ENCODE peak calls at places on chromosomes 13 and 19, in seven cellular contexts. Y is H1, M is H9, V is IMR-90, I is mesenchymal stem cell, L is neuronal stem cell, N is trophoblast cell. J is an unnamed sample.

GRCh38 chr19:19656451-19657396 is 6.8 kb downstream of the ATP13A1 start:
- DNase-seq in Y (no peak), M (no peak), V (no peak), I (no peak), L (no peak), N (no peak), J (no peak)

GRCh38 chr19:52991484-52991883 is 22.2 kb upstream of the ERVV-1 start:
- DNase-seq in Y (no peak), M (no peak), V (peak), I (peak), L (no peak), N (peak), J (no peak)

GRCh38 chr19:50248413-50248812 is 45.0 kb downstream of the MYH14 start:
- DNase-seq in Y (no peak), M (no peak), V (no peak), I (no peak), L (no peak), N (no peak), J (no peak)

GRCh38 chr19:55777528-55777927 is 8.6 kb downstream of the RFPL4AL1 start:
- DNase-seq in Y (peak), M (no peak), V (no peak), I (no peak), L (no peak), N (peak), J (no peak)

GRCh38 chr13:43688230-43688907 is 98.4 kb downstream of the ENOX1 start:
- DNase-seq in Y (no peak), M (no peak), V (no peak), I (no peak), L (no peak), N (no peak), J (no peak)

GRCh38 chr19:39736088-39736487 is 1.7 kb downstream of the CLC start:
- DNase-seq in Y (no peak), M (no peak), V (no peak), I (no peak), L (no peak), N (no peak), J (no peak)

GRCh38 chr19:54481326-54481930 is 8.3 kb upstream of the CDC42EP5 start:
- DNase-seq in Y (peak), M (peak), V (peak), I (peak), L (peak), N (peak), J (peak)

GRCh38 chr13:44449999-44450821 is 76.6 kb downstream of the SERP2 start:
- DNase-seq in Y (no peak), M (no peak), V (no peak), I (no peak), L (no peak), N (peak), J (no peak)

GRCh38 chr13:44609137-44609536 is 33.0 kb upstream of the TSC22D1 start:
- DNase-seq in Y (no peak), M (no peak), V (no peak), I (no peak), L (no peak), N (no peak), J (peak)

GRCh38 chr13:100506600-100507422 is 81.8 kb downstream of the GGACT start:
- DNase-seq in Y (no peak), M (no peak), V (no peak), I (no peak), L (no peak), N (no peak), J (no peak)

GRCh38 chr13:112247471-112248405 is 128.4 kb upstream of the SPACA7 start:
- DNase-seq in Y (peak), M (no peak), V (no peak), I (no peak), L (no peak), N (no peak), J (no peak)

GRCh38 chr19:19274146-19274545 is 1.0 kb upstream of the TM6SF2 start:
- DNase-seq in Y (no peak), M (no peak), V (no peak), I (no peak), L (no peak), N (no peak), J (no peak)

GRCh38 chr13:26342898-26343297 is 89.0 kb downstream of the CDK8 start:
- DNase-seq in Y (no peak), M (no peak), V (no peak), I (no peak), L (no peak), N (no peak), J (peak)

GRCh38 chr13:89628567-89628966 is 1718.9 kb upstream of the MIR17HG start:
- DNase-seq in Y (no peak), M (no peak), V (no peak), I (no peak), L (no peak), N (no peak), J (no peak)

GRCh38 chr19:2546128-2547032 is 70.5 kb downstream of the GADD45B start:
- DNase-seq in Y (peak), M (peak), V (no peak), I (peak), L (peak), N (peak), J (peak)

GRCh38 chr19:54561840-54562239 is 11.8 kb upstream of the LILRA2 start:
- DNase-seq in Y (no peak), M (no peak), V (no peak), I (no peak), L (no peak), N (peak), J (no peak)

GRCh38 chr19:4633140-4633967 is 6.0 kb upstream of the TNFAIP8L1 start:
- DNase-seq in Y (peak), M (peak), V (peak), I (peak), L (no peak), N (peak), J (peak)

GRCh38 chr19:52442179-52442578 is 11.2 kb upstream of the ZNF578 start:
- DNase-seq in Y (no peak), M (no peak), V (no peak), I (no peak), L (no peak), N (no peak), J (no peak)

GRCh38 chr19:10502524-10503001 is 593 bp downstream of the KEAP1 start:
- DNase-seq in Y (peak), M (peak), V (peak), I (peak), L (peak), N (peak), J (peak)

GRCh38 chr13:51913421-51914136 is 51.8 kb downstream of the CCDC70 start:
- DNase-seq in Y (no peak), M (peak), V (no peak), I (no peak), L (no peak), N (no peak), J (peak)

GRCh38 chr13:46885018-46885417 is 11.8 kb downstream of the HTR2A start:
- DNase-seq in Y (no peak), M (no peak), V (peak), I (no peak), L (no peak), N (peak), J (no peak)

GRCh38 chr19:4916292-4917082 is 7.2 kb downstream of the UHRF1 start:
- DNase-seq in Y (no peak), M (no peak), V (no peak), I (no peak), L (no peak), N (no peak), J (no peak)

GRCh38 chr19:28044477-28044876 is 1168.5 kb downstream of the UQCRFS1 start:
- DNase-seq in Y (no peak), M (no peak), V (no peak), I (no peak), L (no peak), N (no peak), J (no peak)

GRCh38 chr13:36718686-36719085 is 44.9 kb downstream of the SERTM1 start:
- DNase-seq in Y (no peak), M (no peak), V (no peak), I (no peak), L (no peak), N (no peak), J (no peak)

GRCh38 chr19:50669319-50670101 is 20.3 kb downstream of the C19orf81 start:
- DNase-seq in Y (peak), M (no peak), V (peak), I (no peak), L (no peak), N (peak), J (no peak)

GRCh38 chr13:59391696-59392095 is 772.0 kb downstream of the DIAPH3 start:
- DNase-seq in Y (peak), M (peak), V (peak), I (peak), L (peak), N (peak), J (peak)

GRCh38 chr19:6059996-6060599 is 50.2 kb downstream of the RFX2 start:
- DNase-seq in Y (no peak), M (no peak), V (no peak), I (no peak), L (no peak), N (no peak), J (no peak)
- H4K8ac ChIP-seq in Y (no peak), M (no peak), V (no peak), I (no peak), L (no peak), N (no peak), J (no peak)

GRCh38 chr13:94280357-94280756 is 199.1 kb downstream of the DCT start:
- DNase-seq in Y (no peak), M (no peak), V (peak), I (peak), L (no peak), N (no peak), J (no peak)
- H3K4ac ChIP-seq in Y (no peak), M (no peak), V (no peak), I (no peak), L (no peak), N (no peak), J (no peak)

DNA sequence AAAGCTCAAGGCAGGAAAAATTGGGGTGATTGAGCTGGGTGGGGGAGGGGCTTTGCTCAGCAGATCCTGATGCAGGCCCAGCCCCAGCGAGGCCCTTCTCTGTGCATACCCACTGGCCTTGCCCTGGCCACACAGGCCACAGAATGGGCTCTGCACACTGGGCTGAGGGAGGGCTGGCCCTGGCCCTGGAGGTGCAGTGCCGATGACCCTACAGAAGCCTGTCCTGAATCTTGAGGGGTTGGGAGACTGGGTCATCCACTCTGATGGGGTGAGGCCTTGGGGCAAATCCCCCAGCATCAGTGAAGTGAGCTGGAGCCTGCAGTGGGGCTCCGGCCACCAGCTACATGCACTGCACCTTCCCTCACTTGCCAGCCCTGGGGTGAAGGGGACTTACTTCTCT is 153.1 kb downstream of the URI1 start:
- DNase-seq in Y (no peak), M (no peak), V (no peak), I (no peak), L (no peak), N (no peak), J (no peak)
- H3K23ac ChIP-seq in Y (no peak), M (no peak), V (no peak), I (no peak), L (no peak), N (no peak), J (no peak)

DNA sequence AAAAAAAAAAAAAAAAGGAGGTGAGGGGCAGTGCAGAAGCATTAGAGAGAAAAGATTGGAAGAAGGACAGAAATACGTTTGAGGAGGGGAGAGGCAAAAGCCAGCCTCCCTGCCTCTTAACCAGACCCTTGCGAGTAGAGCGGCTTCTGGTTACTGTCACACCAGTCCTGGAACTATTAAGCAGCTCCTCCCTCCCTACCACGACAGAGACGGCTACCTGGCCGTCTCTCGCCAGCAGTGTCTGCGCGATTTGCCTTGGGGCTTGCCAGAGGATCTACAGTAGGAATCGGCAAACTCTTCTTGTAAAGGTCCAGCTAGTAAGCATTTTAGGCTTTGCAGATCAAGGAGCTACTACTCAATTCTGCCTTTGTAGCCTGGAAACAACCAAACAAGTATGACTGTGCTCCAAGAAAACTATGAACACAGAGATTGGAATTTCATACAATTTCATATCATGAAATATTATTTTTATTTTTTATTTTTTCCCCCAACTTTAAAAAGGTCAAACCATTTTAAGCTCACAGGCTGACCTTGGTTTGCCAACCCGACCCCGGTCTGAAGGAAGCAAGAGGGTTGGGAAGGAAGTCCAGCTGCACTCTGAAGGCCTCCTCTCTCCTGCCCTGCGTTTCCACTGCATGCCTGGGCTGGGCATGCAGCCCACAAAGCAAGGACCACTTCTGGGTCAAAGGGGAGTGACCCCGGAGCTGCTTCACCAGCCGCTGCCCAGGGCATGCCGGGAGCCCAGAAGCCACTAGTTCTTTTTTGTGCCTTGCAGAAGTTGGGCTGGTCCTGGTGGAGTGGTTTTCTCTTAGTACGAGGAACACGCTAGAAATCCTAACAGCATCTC is 166.9 kb downstream of the FLT1 start:
- DNase-seq in Y (no peak), M (no peak), V (peak), I (no peak), L (no peak), N (peak), J (peak)
- H4K8ac ChIP-seq in Y (peak), M (no peak), V (no peak), I (peak), L (no peak), N (no peak), J (no peak)

GRCh38 chr13:113724780-113725315 is 34.2 kb upstream of the TMEM255B start:
- DNase-seq in Y (peak), M (peak), V (peak), I (peak), L (peak), N (peak), J (peak)
- H3K4ac ChIP-seq in Y (peak), M (no peak), V (no peak), I (no peak), L (no peak), N (no peak), J (no peak)